ENCODE peak calls at places on chromosomes 6 and 20, in eight cellular contexts. A is testis, P is ovary, O is esophagus squamous epithelium, F is uterus, B is heart left ventricle, T is transverse colon, J is body of pancreas. R is an unnamed sample. For H3K9me3, the result is how much of the 10 kb centered on the place peaks cover.

GRCh38 chr6:91904586-91904985 is 1317.7 kb upstream of the MAP3K7 start:
- DNase-seq in O (no peak), A (no peak), B (no peak), F (no peak), T (no peak), J (no peak), P (no peak), R (no peak)

GRCh38 chr6:3489032-3489757 is 32.3 kb upstream of the SLC22A23 start:
- DNase-seq in J (no peak), T (no peak), O (no peak), A (no peak), B (no peak), F (no peak), P (no peak), R (no peak)

GRCh38 chr20:16147221-16147620 is 426.0 kb downstream of the KIF16B start:
- DNase-seq in B (no peak), T (no peak), O (no peak), F (no peak), P (no peak), A (no peak), J (no peak), R (no peak)

GRCh38 chr20:41047975-41048305 is 19.3 kb downstream of the TOP1 start:
- DNase-seq in P (no peak), O (no peak), A (no peak), F (no peak), T (no peak), B (no peak), J (no peak), R (no peak)

GRCh38 chr6:88004707-88005106 is 42.9 kb upstream of the SPACA1 start:
- DNase-seq in T (no peak), P (no peak), J (no peak), O (no peak), F (no peak), B (no peak), A (no peak), R (no peak)

GRCh38 chr6:73382462-73383113 is 12.0 kb upstream of the DDX43 start:
- DNase-seq in T (no peak), A (no peak), O (no peak), B (no peak), P (no peak), F (no peak), J (no peak), R (no peak)

GRCh38 chr20:36493013-36493800 is 48.1 kb upstream of the MYL9 start:
- DNase-seq in J (peak), F (no peak), T (peak), O (no peak), P (no peak), A (no peak), B (no peak), R (peak)

GRCh38 chr6:106051241-106051640 is 34.9 kb upstream of the PRDM1 start:
- DNase-seq in T (no peak), P (no peak), B (no peak), A (no peak), F (no peak), O (no peak), J (no peak), R (no peak)

GRCh38 chr6:14126250-14126649 is 8.7 kb downstream of the CD83 start:
- DNase-seq in T (no peak), F (peak), A (no peak), J (no peak), B (no peak), O (no peak), P (no peak), R (no peak)

GRCh38 chr6:138099832-138100231 is 7.4 kb downstream of the PERP start:
- DNase-seq in A (no peak), T (no peak), P (no peak), J (no peak), F (no peak), B (no peak), O (no peak), R (no peak)

GRCh38 chr6:117601811-117602150 is 530 bp downstream of the GOPC start:
- DNase-seq in A (peak), F (no peak), B (no peak), P (no peak), T (peak), O (no peak), J (no peak), R (peak)

GRCh38 chr6:89843070-89843469 is 13.4 kb downstream of the CASP8AP2 start:
- DNase-seq in A (no peak), F (no peak), P (no peak), B (no peak), T (no peak), O (no peak), J (no peak), R (no peak)

GRCh38 chr6:113909224-113909856 is 52.2 kb downstream of the MARCKS start:
- DNase-seq in A (no peak), J (no peak), O (no peak), F (no peak), P (no peak), T (no peak), B (no peak), R (no peak)

GRCh38 chr6:131745476-131745875 is 34.7 kb upstream of the CTAGE9 start:
- DNase-seq in F (no peak), J (no peak), B (no peak), O (no peak), A (no peak), T (no peak), P (no peak), R (no peak)

GRCh38 chr6:166351715-166352285 is 9.5 kb upstream of the SFT2D1 start:
- DNase-seq in O (no peak), P (no peak), A (no peak), B (no peak), T (peak), F (no peak), J (no peak), R (no peak)

GRCh38 chr6:30752164-30752927 is 8.0 kb upstream of the IER3 start:
- DNase-seq in T (peak), B (peak), J (peak), A (peak), P (peak), O (peak), F (peak), R (peak)

GRCh38 chr6:72861935-72862432 is 240.1 kb downstream of the KCNQ5 start:
- DNase-seq in J (no peak), A (no peak), O (no peak), T (no peak), F (no peak), P (no peak), B (peak), R (no peak)

GRCh38 chr20:50323777-50324604 is 133.4 kb downstream of the CEBPB start:
- DNase-seq in T (peak), B (peak), P (no peak), F (no peak), A (no peak), J (no peak), O (no peak), R (no peak)

GRCh38 chr6:150770631-150771030 is 94.9 kb upstream of the MTHFD1L start:
- DNase-seq in B (no peak), A (no peak), T (no peak), F (no peak), P (no peak), O (no peak), J (no peak), R (no peak)

GRCh38 chr20:45406260-45407066 is 1.6 kb upstream of the DBNDD2 start:
- DNase-seq in F (peak), P (peak), T (peak), O (no peak), B (peak), J (peak), A (peak), R (peak)

GRCh38 chr20:50676888-50677287 is 14.5 kb downstream of the RIPOR3 start:
- DNase-seq in B (peak), P (no peak), O (no peak), F (no peak), T (no peak), J (no peak), A (no peak), R (no peak)

GRCh38 chr20:57666106-57666833 is 43.5 kb downstream of the PMEPA1 start:
- DNase-seq in O (no peak), P (peak), B (peak), F (no peak), A (no peak), J (no peak), T (no peak), R (no peak)

GRCh38 chr6:154001494-154002285 is 37.4 kb upstream of the OPRM1 start:
- DNase-seq in F (no peak), J (no peak), T (no peak), B (peak), O (no peak), A (no peak), P (no peak), R (no peak)

GRCh38 chr20:11496382-11496781 is 421.3 kb upstream of the BTBD3 start:
- DNase-seq in J (no peak), A (no peak), P (no peak), O (no peak), T (no peak), B (no peak), F (no peak), R (no peak)

GRCh38 chr20:20668639-20669038 is 43.8 kb downstream of the RALGAPA2 start:
- DNase-seq in B (no peak), J (no peak), O (no peak), P (no peak), F (no peak), A (no peak), T (no peak), R (no peak)

GRCh38 chr6:26550250-26550993 is 12.3 kb downstream of the HMGN4 start:
- DNase-seq in B (peak), T (peak), O (no peak), F (peak), P (peak), J (no peak), A (peak), R (peak)

GRCh38 chr20:19071442-19071717 is 141.1 kb upstream of the SLC24A3 start:
- DNase-seq in T (no peak), O (no peak), A (no peak), B (no peak), P (no peak), F (no peak), J (no peak), R (no peak)

GRCh38 chr6:163585932-163586437 is 171.5 kb downstream of the QKI start:
- DNase-seq in F (no peak), P (no peak), T (no peak), A (no peak), O (no peak), B (peak), J (no peak), R (no peak)
- TF ChIP-seq POLR2A in F (no peak), P (no peak), T (no peak), A (no peak), O (no peak), B (no peak), J (no peak), R (no peak)

DNA sequence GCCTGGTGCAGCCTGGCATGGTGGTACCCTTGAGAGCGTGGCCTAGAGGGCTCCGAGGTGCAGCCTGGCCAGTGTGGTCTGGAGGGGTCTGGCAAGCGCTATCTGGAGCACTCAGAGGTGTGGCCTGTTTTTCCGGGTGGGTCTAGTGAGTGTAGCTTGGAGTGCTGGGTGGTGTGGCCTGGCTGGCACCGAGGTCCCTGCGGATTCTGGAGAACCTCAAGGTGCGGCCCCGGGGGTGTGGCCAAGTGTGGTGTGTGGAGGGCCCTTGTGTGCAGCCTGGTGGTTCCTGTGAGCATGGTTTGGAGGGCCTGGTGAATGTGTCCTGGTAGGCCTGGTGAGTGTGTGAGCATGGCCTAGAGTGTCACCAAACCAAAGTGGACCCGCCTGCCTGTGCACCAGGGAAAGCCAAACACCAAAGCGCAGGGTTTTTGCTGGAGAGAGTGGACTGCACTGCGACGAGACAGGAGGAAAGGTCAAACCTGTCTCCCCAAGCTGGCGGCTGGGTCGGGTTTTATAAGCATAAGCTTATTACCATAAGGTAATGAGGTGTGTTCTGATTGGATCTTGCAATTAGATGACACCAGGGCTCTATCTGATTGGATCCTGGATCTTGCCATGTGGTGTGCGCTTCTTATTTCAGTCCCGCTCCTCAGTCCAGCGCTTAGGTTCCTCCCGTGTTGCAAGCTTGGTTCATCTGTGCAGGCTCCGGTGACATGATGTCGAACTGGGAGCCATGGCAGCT is 35.7 kb downstream of the IGF2R start:
- DNase-seq in O (no peak), J (no peak), A (no peak), T (no peak), B (no peak), P (no peak), F (no peak), R (no peak)
- H3K9me3 ChIP-seq in O (under half), J (under half), A (under half), T (under half), B (under half), P (under half), F (under half), R (under half)

GRCh38 chr6:28443112-28443773 is at the start of gene ZSCAN23:
- DNase-seq in B (peak), T (peak), J (peak), O (peak), A (peak), P (peak), F (peak), R (peak)

GRCh38 chr6:28449056-28449455 is 5.8 kb upstream of the ZSCAN23 start:
- DNase-seq in O (no peak), B (no peak), F (no peak), P (no peak), T (no peak), A (no peak), J (no peak), R (no peak)

DNA sequence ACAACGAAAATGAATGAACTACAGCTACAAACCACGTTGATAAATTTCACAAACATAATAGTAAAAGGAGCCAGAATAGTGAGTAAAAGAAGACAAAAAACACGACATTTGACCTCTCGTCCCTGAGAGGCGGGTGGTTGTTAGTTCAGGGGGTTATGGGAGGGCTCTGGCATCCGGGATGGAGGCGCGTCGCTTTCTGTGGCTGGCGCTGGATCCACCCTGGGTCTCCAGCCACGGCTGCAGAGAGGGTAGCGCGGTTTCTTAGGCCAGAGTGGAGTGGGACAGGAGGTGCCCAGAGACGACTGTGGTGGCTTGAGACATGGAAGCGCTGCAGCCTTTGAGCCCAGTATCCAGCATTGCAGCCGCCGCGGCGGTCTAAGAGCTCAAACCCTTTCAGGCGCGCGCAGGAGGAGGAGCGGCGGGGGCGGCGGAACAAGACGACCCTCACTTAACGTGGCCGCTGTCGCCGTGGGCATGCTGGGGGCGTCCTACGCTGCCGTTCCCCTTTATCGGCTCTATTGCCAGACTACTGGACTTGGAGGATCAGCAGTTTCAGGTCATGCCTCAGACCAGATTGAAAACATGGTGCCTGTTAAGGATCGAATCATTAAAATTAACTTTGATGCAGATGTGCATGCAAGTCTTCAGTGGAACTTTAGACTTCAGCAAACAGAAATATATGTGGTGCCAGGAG is 3.7 kb upstream of the ZSCAN23 start:
- DNase-seq in A (peak), F (no peak), J (no peak), O (no peak), P (no peak), B (no peak), T (no peak), R (no peak)
- TF ChIP-seq POLR2A in A (no peak), F (no peak), J (no peak), O (no peak), P (no peak), B (no peak), T (no peak), R (no peak)

GRCh38 chr20:60283281-60283680 is 325.1 kb downstream of the CDH26 start:
- DNase-seq in J (no peak), T (no peak), F (no peak), A (no peak), P (no peak), O (no peak), B (no peak), R (no peak)
- H3K9me3 ChIP-seq in J (under half), T (under half), F (under half), A (under half), P (under half), O (under half), B (under half), R (under half)

GRCh38 chr6:32972353-32973143 is 4.2 kb downstream of the BRD2 start:
- DNase-seq in T (peak), O (no peak), F (peak), B (peak), J (peak), A (no peak), P (peak), R (peak)
- TF ChIP-seq POLR2A in T (no peak), O (no peak), F (no peak), B (no peak), J (no peak), A (no peak), P (no peak), R (no peak)

GRCh38 chr20:31418307-31418706 is 12.3 kb upstream of the DEFB121 start:
- DNase-seq in P (no peak), B (no peak), A (no peak), F (no peak), T (no peak), O (no peak), J (no peak), R (no peak)

GRCh38 chr20:31410011-31410410 is 4.0 kb upstream of the DEFB121 start:
- DNase-seq in J (no peak), A (no peak), O (no peak), F (no peak), T (no peak), B (no peak), P (no peak), R (no peak)

GRCh38 chr20:31414381-31414780 is 8.4 kb upstream of the DEFB121 start:
- DNase-seq in B (no peak), P (no peak), A (no peak), J (no peak), T (no peak), O (no peak), F (no peak), R (no peak)
- H3K9me3 ChIP-seq in B (under half), P (under half), A (under half), J (under half), T (under half), O (under half), F (under half), R (under half)

GRCh38 chr6:126134491-126134890 is 148.2 kb downstream of the TRMT11 start:
- DNase-seq in O (no peak), J (no peak), F (no peak), P (no peak), T (no peak), B (no peak), A (no peak), R (no peak)

GRCh38 chr6:126143650-126144260 is 157.4 kb downstream of the TRMT11 start:
- DNase-seq in O (no peak), A (no peak), T (no peak), P (no peak), J (no peak), F (no peak), B (no peak), R (no peak)

GRCh38 chr6:126145386-126145785 is 159.0 kb downstream of the TRMT11 start:
- DNase-seq in J (no peak), B (no peak), T (no peak), P (no peak), F (no peak), A (no peak), O (no peak), R (no peak)

DNA sequence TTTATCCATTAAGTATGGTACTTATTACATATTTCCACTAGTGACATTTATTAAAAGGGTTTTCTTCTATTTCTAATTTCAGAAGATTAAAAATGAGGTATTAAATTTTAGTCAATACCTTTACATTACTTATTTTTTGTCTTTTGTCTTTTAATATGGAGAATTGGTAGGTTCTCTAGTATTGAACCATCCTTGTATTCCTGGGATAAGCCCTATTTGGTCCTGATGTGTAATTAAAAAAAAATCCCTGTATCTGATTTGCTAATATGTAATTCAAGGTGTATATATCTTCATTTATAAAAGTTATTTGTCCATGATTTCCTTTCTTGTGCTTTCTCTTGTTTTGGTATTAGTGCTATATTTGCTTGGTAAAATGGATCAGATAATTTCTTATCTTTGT is 153.7 kb downstream of the TRMT11 start:
- DNase-seq in P (no peak), B (no peak), O (no peak), A (no peak), J (no peak), T (no peak), F (no peak), R (no peak)
- TF ChIP-seq POLR2A in P (no peak), B (no peak), O (no peak), A (no peak), J (no peak), T (no peak), F (no peak), R (no peak)

DNA sequence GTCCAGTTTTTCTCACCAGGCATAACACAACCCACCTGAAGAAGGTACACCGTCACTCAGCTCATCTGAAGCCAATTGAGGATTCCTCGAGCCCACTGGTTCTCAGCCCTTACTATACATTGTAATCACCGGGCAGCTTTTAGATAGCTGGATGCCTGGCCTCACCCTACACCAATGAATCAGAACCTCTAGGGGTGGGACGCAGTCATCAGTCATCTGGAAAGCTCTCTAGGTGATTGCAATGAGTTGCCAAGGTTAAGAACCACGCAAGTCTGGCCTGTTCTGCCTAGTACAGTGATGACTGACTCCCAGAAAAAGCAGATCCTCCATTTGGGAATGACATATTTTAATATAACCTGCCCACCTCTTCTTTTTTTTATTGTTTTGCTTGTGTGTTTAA is 41.1 kb downstream of the MC3R start:
- DNase-seq in O (no peak), J (no peak), F (no peak), T (no peak), A (no peak), B (no peak), P (no peak), R (no peak)
- H3K9me3 ChIP-seq in O (under half), J (under half), F (under half), T (under half), A (under half), B (under half), P (under half), R (under half)